ENCODE peak calls at places on chromosomes 16 and 17, in five cellular contexts. S is AG10803, A is body of pancreas, P is right atrium auricular region, D is Peyer's patch. K is an unnamed sample.
A peak's percentile ranks its signal among the peaks of the same experiment; 100 is the strongest.

GRCh38 chr16:75304521-75305363 is 53.3 kb upstream of the BCAR1 start:
- DNase-seq in S (peak; percentile 97), A (peak; percentile 89), P (peak; percentile 78), D (peak; percentile 83), K (no peak)

GRCh38 chr16:26795184-26795583 is 271.5 kb upstream of the C16orf82 start:
- DNase-seq in S (no peak), A (no peak), P (no peak), D (no peak), K (no peak)

GRCh38 chr16:12067714-12068401 is 91.3 kb downstream of the SNX29 start:
- DNase-seq in S (peak; percentile 81), A (peak; percentile 74), P (peak; percentile 78), D (peak; percentile 85), K (no peak)

GRCh38 chr16:24986512-24987303 is 28.5 kb downstream of the ARHGAP17 start:
- DNase-seq in S (peak; percentile 86), A (peak; percentile 24), P (no peak), D (peak; percentile 49), K (peak; percentile 75)

GRCh38 chr16:8957509-8958157 is 6.1 kb downstream of the USP7 start:
- DNase-seq in S (no peak), A (no peak), P (no peak), D (no peak), K (no peak)

GRCh38 chr16:69863882-69864281 is 87.3 kb upstream of the CLEC18A start:
- DNase-seq in S (no peak), A (peak; percentile 53), P (no peak), D (no peak), K (no peak)

GRCh38 chr17:77874303-77875050 is 84.0 kb upstream of the TNRC6C start:
- DNase-seq in S (no peak), A (no peak), P (no peak), D (no peak), K (no peak)

GRCh38 chr17:29124931-29125270 is 55.3 kb downstream of the MYO18A start:
- DNase-seq in S (no peak), A (peak; percentile 82), P (no peak), D (peak; percentile 67), K (no peak)

GRCh38 chr16:17476414-17477259 is 5.9 kb upstream of the XYLT1 start:
- DNase-seq in S (peak; percentile 72), A (peak; percentile 79), P (no peak), D (peak; percentile 84), K (no peak)

GRCh38 chr16:23013484-23013883 is 135.8 kb downstream of the USP31 start:
- DNase-seq in S (no peak), A (no peak), P (no peak), D (no peak), K (no peak)

GRCh38 chr17:57696050-57696449 is 49.0 kb downstream of the CCDC182 start:
- DNase-seq in S (no peak), A (no peak), P (peak; percentile 51), D (no peak), K (no peak)

GRCh38 chr16:4373356-4373908 is 1.8 kb downstream of the VASN start:
- DNase-seq in S (no peak), A (peak; percentile 40), P (no peak), D (no peak), K (no peak)

GRCh38 chr16:66605177-66605999 is 884 bp downstream of the CMTM3 start:
- DNase-seq in S (peak; percentile 36), A (peak; percentile 31), P (no peak), D (peak; percentile 71), K (no peak)

GRCh38 chr16:8676737-8677375 is 2.4 kb downstream of the ABAT start:
- DNase-seq in S (no peak), A (no peak), P (no peak), D (no peak), K (no peak)

GRCh38 chr17:40457369-40457768 is 14.1 kb downstream of the IGFBP4 start:
- DNase-seq in S (no peak), A (no peak), P (no peak), D (no peak), K (no peak)

GRCh38 chr16:56460101-56460500 is 8.7 kb downstream of the OGFOD1 start:
- DNase-seq in S (peak; percentile 24), A (no peak), P (no peak), D (no peak), K (no peak)

GRCh38 chr17:194844-195602 is 13.6 kb upstream of the DOC2B start:
- DNase-seq in S (no peak), A (no peak), P (no peak), D (no peak), K (no peak)

GRCh38 chr16:67843343-67843765 is 1.2 kb downstream of the THAP11 start:
- DNase-seq in S (peak; percentile 41), A (no peak), P (no peak), D (peak; percentile 56), K (no peak)

GRCh38 chr16:23254338-23254737 is 47.8 kb upstream of the SCNN1B start:
- DNase-seq in S (peak; percentile 80), A (no peak), P (no peak), D (no peak), K (no peak)

GRCh38 chr17:29061036-29061435 is 18.1 kb downstream of the PIPOX start:
- DNase-seq in S (no peak), A (no peak), P (no peak), D (no peak), K (no peak)

GRCh38 chr17:9768381-9768934 is 22.9 kb downstream of the DHRS7C start:
- DNase-seq in S (peak; percentile 44), A (no peak), P (no peak), D (no peak), K (peak; percentile 8)

GRCh38 chr16:2295056-2295798 is 27.3 kb upstream of the RNPS1 start:
- DNase-seq in S (no peak), A (no peak), P (no peak), D (no peak), K (no peak)

GRCh38 chr17:64343833-64344637 is 46.6 kb downstream of the PECAM1 start:
- DNase-seq in S (peak; percentile 69), A (peak; percentile 58), P (peak; percentile 79), D (peak; percentile 67), K (no peak)

GRCh38 chr17:19327039-19327776 is 35.3 kb downstream of the B9D1 start:
- DNase-seq in S (peak; percentile 94), A (no peak), P (no peak), D (peak; percentile 31), K (no peak)

GRCh38 chr16:81509404-81509803 is 64.8 kb downstream of the CMIP start:
- DNase-seq in S (no peak), A (no peak), P (no peak), D (no peak), K (no peak)

GRCh38 chr16:30761427-30761927 is 385 bp downstream of the CFAP119 start:
- DNase-seq in S (no peak), A (peak; percentile 47), P (no peak), D (peak; percentile 70), K (no peak)

GRCh38 chr16:2142942-2143868 is 5.2 kb upstream of the RAB26 start:
- DNase-seq in S (no peak), A (peak; percentile 43), P (no peak), D (no peak), K (no peak)

GRCh38 chr17:10063730-10064221 is 134.6 kb downstream of the GAS7 start:
- DNase-seq in S (peak; percentile 60), A (no peak), P (no peak), D (peak; percentile 49), K (no peak)

GRCh38 chr16:835373-835772 is 34.8 kb upstream of the GNG13 start:
- DNase-seq in S (no peak), A (no peak), P (no peak), D (no peak), K (no peak)

GRCh38 chr17:16398270-16399267 is 16.8 kb upstream of the TRPV2 start:
- DNase-seq in S (no peak), A (peak; percentile 15), P (no peak), D (no peak), K (no peak)

GRCh38 chr17:2855063-2855600 is 58.9 kb downstream of the RAP1GAP2 start:
- DNase-seq in S (no peak), A (no peak), P (no peak), D (no peak), K (no peak)

DNA sequence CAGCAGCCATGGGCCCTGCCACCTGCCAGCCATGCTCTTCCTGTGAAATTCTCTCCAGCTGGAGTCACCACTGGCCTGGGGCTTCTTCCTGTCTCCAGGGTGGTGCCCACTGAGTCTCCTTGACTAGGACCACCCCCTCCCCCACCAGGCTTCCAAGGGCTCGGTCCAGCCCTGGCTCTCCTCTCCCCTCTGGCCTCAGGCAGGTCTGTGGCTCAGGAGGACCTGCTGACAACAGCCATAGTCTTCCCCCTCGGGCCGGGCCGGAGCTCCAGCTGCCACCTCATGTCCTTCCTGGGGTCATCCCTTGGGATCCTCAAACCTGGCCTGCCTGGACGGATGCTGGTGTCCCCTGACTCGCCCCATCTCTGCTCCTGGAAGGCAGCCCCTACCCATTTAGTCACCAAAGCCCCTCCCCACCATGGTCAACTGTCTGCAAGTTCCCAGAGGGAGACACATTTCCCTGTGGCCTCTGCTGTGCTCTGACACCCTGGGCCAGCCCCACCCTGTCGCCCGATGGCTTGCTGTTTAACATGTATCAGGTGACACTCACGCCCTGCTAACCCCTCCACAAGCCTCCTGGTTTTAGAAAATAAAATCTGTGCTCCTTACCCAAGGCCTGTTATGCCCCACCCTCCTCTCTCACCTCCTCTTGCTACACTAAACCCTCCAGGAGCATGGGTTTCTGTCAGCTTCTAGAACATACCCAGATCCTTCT is 186.2 kb downstream of the RBFOX3 start:
- DNase-seq in S (no peak), A (no peak), P (no peak), D (no peak), K (no peak)
- TF ChIP-seq CTCF in S (no peak), A (no peak), P (no peak), D (no peak), K (no peak)

GRCh38 chr16:46973457-46974324 is at the start of gene DNAJA2:
- DNase-seq in S (peak; percentile 85), A (peak; percentile 92), P (peak; percentile 91), D (peak; percentile 97), K (peak; percentile 92)

GRCh38 chr16:46975165-46975564 is 1.7 kb upstream of the DNAJA2 start:
- DNase-seq in S (no peak), A (no peak), P (no peak), D (no peak), K (no peak)

GRCh38 chr16:46972971-46973456 is 460 bp downstream of the DNAJA2 start:
- DNase-seq in S (no peak), A (peak; percentile 55), P (peak; percentile 59), D (peak; percentile 68), K (no peak)

GRCh38 chr16:46975908-46976470 is 2.5 kb upstream of the DNAJA2 start:
- DNase-seq in S (no peak), A (no peak), P (no peak), D (no peak), K (no peak)

DNA sequence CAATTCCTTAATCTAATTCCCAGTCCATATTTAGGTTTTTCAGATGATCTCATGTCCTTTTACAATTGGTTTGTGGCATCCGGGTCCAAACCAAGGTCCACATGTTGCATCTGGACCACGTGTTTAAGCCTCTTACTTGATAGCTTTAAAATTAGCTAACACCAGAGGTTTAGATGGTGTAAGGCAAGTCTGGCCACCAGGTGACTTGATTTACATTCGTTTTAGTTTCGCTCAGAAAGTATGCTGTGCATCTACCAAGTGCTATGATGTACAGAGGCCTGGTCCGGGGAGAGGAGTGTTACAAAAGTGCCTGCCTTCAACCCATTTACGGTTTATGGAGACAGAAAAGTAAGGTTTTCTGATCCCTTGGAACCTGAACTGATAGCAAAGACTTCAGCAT is 878 bp upstream of the DNAJA2 start:
- DNase-seq in S (peak; percentile 11), A (no peak), P (no peak), D (no peak), K (no peak)
- TF ChIP-seq CTCF in S (peak; percentile 24), A (no peak), P (no peak), D (peak; percentile 28), K (no peak)

GRCh38 chr17:6327007-6327406 is 107.9 kb downstream of the AIPL1 start:
- DNase-seq in S (no peak), A (peak; percentile 9), P (no peak), D (no peak), K (no peak)
- TF ChIP-seq CTCF in S (no peak), A (no peak), P (peak; percentile 24), D (no peak), K (no peak)

GRCh38 chr16:82621796-82622195 is 5.0 kb upstream of the CDH13 start:
- DNase-seq in S (no peak), A (no peak), P (no peak), D (no peak), K (no peak)
- TF ChIP-seq CTCF in S (peak; percentile 24), A (no peak), P (peak; percentile 41), D (no peak), K (no peak)

K was measured in coronary artery.